ENCODE peak calls at places on chromosomes 6 and 20, in five cellular contexts. One of them, this sample, is unnamed.

GRCh38 chr20:36465109-36466080 is 75.9 kb upstream of the MYL9 start:
- DNase-seq in left lung: no peak
- DNase-seq in fibroblast of the aortic adventitia: peak; percentile 83
- DNase-seq in activated CD8-positive, alpha-beta memory T cell treated with anti-CD3 and anti-CD28 coated beads, Interleukin-2, amount 10 ng/mL, durations not matched to agents 7 days and 5 days: peak; percentile 64
- DNase-seq in T-helper 2 cell: peak; percentile 54
- DNase-seq in this sample: peak; percentile 57

GRCh38 chr6:102387351-102388033 is 994.0 kb downstream of the GRIK2 start:
- DNase-seq in left lung: no peak
- DNase-seq in fibroblast of the aortic adventitia: no peak
- DNase-seq in activated CD8-positive, alpha-beta memory T cell treated with anti-CD3 and anti-CD28 coated beads, Interleukin-2, amount 10 ng/mL, durations not matched to agents 7 days and 5 days: no peak
- DNase-seq in T-helper 2 cell: no peak
- DNase-seq in this sample: no peak

GRCh38 chr6:108797951-108798671 is 50.1 kb upstream of the ARMC2 start:
- DNase-seq in left lung: no peak
- DNase-seq in fibroblast of the aortic adventitia: no peak
- DNase-seq in activated CD8-positive, alpha-beta memory T cell treated with anti-CD3 and anti-CD28 coated beads, Interleukin-2, amount 10 ng/mL, durations not matched to agents 7 days and 5 days: no peak
- DNase-seq in T-helper 2 cell: no peak
- DNase-seq in this sample: no peak

GRCh38 chr6:109073344-109074235 is 21.1 kb downstream of the SESN1 start:
- DNase-seq in left lung: no peak
- DNase-seq in fibroblast of the aortic adventitia: peak; percentile 89
- DNase-seq in activated CD8-positive, alpha-beta memory T cell treated with anti-CD3 and anti-CD28 coated beads, Interleukin-2, amount 10 ng/mL, durations not matched to agents 7 days and 5 days: peak; percentile 63
- DNase-seq in T-helper 2 cell: peak; percentile 72
- DNase-seq in this sample: peak; percentile 88

GRCh38 chr20:11195899-11196558 is 522.2 kb upstream of the JAG1 start:
- DNase-seq in left lung: no peak
- DNase-seq in fibroblast of the aortic adventitia: peak; percentile 41
- DNase-seq in activated CD8-positive, alpha-beta memory T cell treated with anti-CD3 and anti-CD28 coated beads, Interleukin-2, amount 10 ng/mL, durations not matched to agents 7 days and 5 days: no peak
- DNase-seq in T-helper 2 cell: no peak
- DNase-seq in this sample: peak; percentile 87

GRCh38 chr6:29021434-29021833 is 16.3 kb upstream of the ZNF311 start:
- DNase-seq in left lung: no peak
- DNase-seq in fibroblast of the aortic adventitia: no peak
- DNase-seq in activated CD8-positive, alpha-beta memory T cell treated with anti-CD3 and anti-CD28 coated beads, Interleukin-2, amount 10 ng/mL, durations not matched to agents 7 days and 5 days: no peak
- DNase-seq in T-helper 2 cell: no peak
- DNase-seq in this sample: no peak

GRCh38 chr6:147283460-147283859 is 79.2 kb downstream of the STXBP5 start:
- DNase-seq in left lung: no peak
- DNase-seq in fibroblast of the aortic adventitia: peak; percentile 36
- DNase-seq in activated CD8-positive, alpha-beta memory T cell treated with anti-CD3 and anti-CD28 coated beads, Interleukin-2, amount 10 ng/mL, durations not matched to agents 7 days and 5 days: no peak
- DNase-seq in T-helper 2 cell: no peak
- DNase-seq in this sample: no peak

GRCh38 chr20:62910217-62910766 is 16.0 kb downstream of the DIDO1 start:
- DNase-seq in left lung: no peak
- DNase-seq in fibroblast of the aortic adventitia: no peak
- DNase-seq in activated CD8-positive, alpha-beta memory T cell treated with anti-CD3 and anti-CD28 coated beads, Interleukin-2, amount 10 ng/mL, durations not matched to agents 7 days and 5 days: no peak
- DNase-seq in T-helper 2 cell: no peak
- DNase-seq in this sample: no peak

GRCh38 chr6:22526753-22527152 is 42.6 kb upstream of the HDGFL1 start:
- DNase-seq in left lung: no peak
- DNase-seq in fibroblast of the aortic adventitia: no peak
- DNase-seq in activated CD8-positive, alpha-beta memory T cell treated with anti-CD3 and anti-CD28 coated beads, Interleukin-2, amount 10 ng/mL, durations not matched to agents 7 days and 5 days: no peak
- DNase-seq in T-helper 2 cell: no peak
- DNase-seq in this sample: no peak

GRCh38 chr20:823326-823902 is 10.1 kb upstream of the FAM110A start:
- DNase-seq in left lung: no peak
- DNase-seq in fibroblast of the aortic adventitia: no peak
- DNase-seq in activated CD8-positive, alpha-beta memory T cell treated with anti-CD3 and anti-CD28 coated beads, Interleukin-2, amount 10 ng/mL, durations not matched to agents 7 days and 5 days: no peak
- DNase-seq in T-helper 2 cell: no peak
- DNase-seq in this sample: no peak

GRCh38 chr6:142902636-142903053 is 42.3 kb downstream of the HIVEP2 start:
- DNase-seq in left lung: peak; percentile 69
- DNase-seq in fibroblast of the aortic adventitia: peak; percentile 99
- DNase-seq in activated CD8-positive, alpha-beta memory T cell treated with anti-CD3 and anti-CD28 coated beads, Interleukin-2, amount 10 ng/mL, durations not matched to agents 7 days and 5 days: peak; percentile 89
- DNase-seq in T-helper 2 cell: peak; percentile 92
- DNase-seq in this sample: peak; percentile 98

GRCh38 chr6:169752074-169752623 is 727 bp downstream of the ERMARD start:
- DNase-seq in left lung: no peak
- DNase-seq in fibroblast of the aortic adventitia: no peak
- DNase-seq in activated CD8-positive, alpha-beta memory T cell treated with anti-CD3 and anti-CD28 coated beads, Interleukin-2, amount 10 ng/mL, durations not matched to agents 7 days and 5 days: no peak
- DNase-seq in T-helper 2 cell: peak; percentile 34
- DNase-seq in this sample: no peak

GRCh38 chr20:21707267-21707666 is 1.8 kb downstream of the PAX1 start:
- DNase-seq in left lung: no peak
- DNase-seq in fibroblast of the aortic adventitia: no peak
- DNase-seq in activated CD8-positive, alpha-beta memory T cell treated with anti-CD3 and anti-CD28 coated beads, Interleukin-2, amount 10 ng/mL, durations not matched to agents 7 days and 5 days: no peak
- DNase-seq in T-helper 2 cell: no peak
- DNase-seq in this sample: no peak

GRCh38 chr6:34657307-34657978 is 39.1 kb downstream of the ILRUN start:
- DNase-seq in left lung: no peak
- DNase-seq in fibroblast of the aortic adventitia: peak; percentile 93
- DNase-seq in activated CD8-positive, alpha-beta memory T cell treated with anti-CD3 and anti-CD28 coated beads, Interleukin-2, amount 10 ng/mL, durations not matched to agents 7 days and 5 days: peak; percentile 51
- DNase-seq in T-helper 2 cell: peak; percentile 56
- DNase-seq in this sample: peak; percentile 91

GRCh38 chr20:5214826-5215225 is 88.0 kb downstream of the CDS2 start:
- DNase-seq in left lung: no peak
- DNase-seq in fibroblast of the aortic adventitia: no peak
- DNase-seq in activated CD8-positive, alpha-beta memory T cell treated with anti-CD3 and anti-CD28 coated beads, Interleukin-2, amount 10 ng/mL, durations not matched to agents 7 days and 5 days: no peak
- DNase-seq in T-helper 2 cell: no peak
- DNase-seq in this sample: no peak

GRCh38 chr20:18724788-18725476 is 88.7 kb upstream of the SCP2D1 start:
- DNase-seq in left lung: no peak
- DNase-seq in fibroblast of the aortic adventitia: no peak
- DNase-seq in activated CD8-positive, alpha-beta memory T cell treated with anti-CD3 and anti-CD28 coated beads, Interleukin-2, amount 10 ng/mL, durations not matched to agents 7 days and 5 days: no peak
- DNase-seq in T-helper 2 cell: no peak
- DNase-seq in this sample: no peak